ENCODE peak calls at places on chromosome 1, in five cellular contexts. One of them, this sample, is unnamed.

GRCh38 chr1:25502957-25503356 is 40.4 kb upstream of the LDLRAP1 start:
- DNase-seq in HEK293T: no peak
- DNase-seq in activated CD8-positive, alpha-beta T cell treated with anti-CD3 and anti-CD28 coated beads, Interleukin-2, amount 10 ng/mL, durations not matched to agents 7 days and 5 days: no peak
- DNase-seq in A549: no peak
- DNase-seq in HuH-7.5: no peak
- DNase-seq in this sample: no peak

GRCh38 chr1:50305808-50306207 is 117.4 kb downstream of the DMRTA2 start:
- DNase-seq in A549: no peak
- DNase-seq in activated CD8-positive, alpha-beta T cell treated with anti-CD3 and anti-CD28 coated beads, Interleukin-2, amount 10 ng/mL, durations not matched to agents 7 days and 5 days: no peak
- DNase-seq in HEK293T: no peak
- DNase-seq in HuH-7.5: no peak
- DNase-seq in this sample: peak

GRCh38 chr1:38071530-38072266 is 25.1 kb upstream of the POU3F1 start:
- DNase-seq in A549: peak
- DNase-seq in activated CD8-positive, alpha-beta T cell treated with anti-CD3 and anti-CD28 coated beads, Interleukin-2, amount 10 ng/mL, durations not matched to agents 7 days and 5 days: no peak
- DNase-seq in HuH-7.5: peak
- DNase-seq in HEK293T: peak
- DNase-seq in this sample: no peak

GRCh38 chr1:99558539-99558938 is 87.4 kb upstream of the PALMD start:
- DNase-seq in HuH-7.5: no peak
- DNase-seq in HEK293T: no peak
- DNase-seq in activated CD8-positive, alpha-beta T cell treated with anti-CD3 and anti-CD28 coated beads, Interleukin-2, amount 10 ng/mL, durations not matched to agents 7 days and 5 days: no peak
- DNase-seq in A549: no peak
- DNase-seq in this sample: no peak

GRCh38 chr1:199102239-199102638 is 463.4 kb downstream of the PTPRC start:
- DNase-seq in HuH-7.5: no peak
- DNase-seq in A549: no peak
- DNase-seq in activated CD8-positive, alpha-beta T cell treated with anti-CD3 and anti-CD28 coated beads, Interleukin-2, amount 10 ng/mL, durations not matched to agents 7 days and 5 days: no peak
- DNase-seq in HEK293T: no peak
- DNase-seq in this sample: no peak

GRCh38 chr1:12046749-12047119 is 16.4 kb upstream of the TNFRSF8 start:
- DNase-seq in A549: no peak
- DNase-seq in HuH-7.5: no peak
- DNase-seq in HEK293T: no peak
- DNase-seq in activated CD8-positive, alpha-beta T cell treated with anti-CD3 and anti-CD28 coated beads, Interleukin-2, amount 10 ng/mL, durations not matched to agents 7 days and 5 days: no peak
- DNase-seq in this sample: no peak

GRCh38 chr1:181746224-181746623 is 262.9 kb downstream of the CACNA1E start:
- DNase-seq in activated CD8-positive, alpha-beta T cell treated with anti-CD3 and anti-CD28 coated beads, Interleukin-2, amount 10 ng/mL, durations not matched to agents 7 days and 5 days: no peak
- DNase-seq in A549: no peak
- DNase-seq in HuH-7.5: no peak
- DNase-seq in HEK293T: no peak
- DNase-seq in this sample: no peak

GRCh38 chr1:173050865-173051264 is at the start of gene TNFSF18:
- DNase-seq in activated CD8-positive, alpha-beta T cell treated with anti-CD3 and anti-CD28 coated beads, Interleukin-2, amount 10 ng/mL, durations not matched to agents 7 days and 5 days: no peak
- DNase-seq in HEK293T: no peak
- DNase-seq in HuH-7.5: no peak
- DNase-seq in A549: no peak
- DNase-seq in this sample: no peak

GRCh38 chr1:226001852-226002666 is 2.9 kb upstream of the SDE2 start:
- DNase-seq in HEK293T: no peak
- DNase-seq in HuH-7.5: no peak
- DNase-seq in activated CD8-positive, alpha-beta T cell treated with anti-CD3 and anti-CD28 coated beads, Interleukin-2, amount 10 ng/mL, durations not matched to agents 7 days and 5 days: peak
- DNase-seq in A549: no peak
- DNase-seq in this sample: no peak

GRCh38 chr1:93845554-93846150 is 33.4 kb downstream of the DNTTIP2 start:
- DNase-seq in HEK293T: no peak
- DNase-seq in activated CD8-positive, alpha-beta T cell treated with anti-CD3 and anti-CD28 coated beads, Interleukin-2, amount 10 ng/mL, durations not matched to agents 7 days and 5 days: no peak
- DNase-seq in A549: peak
- DNase-seq in HuH-7.5: peak
- DNase-seq in this sample: peak

GRCh38 chr1:233946724-233947123 is 42.2 kb downstream of the SLC35F3 start:
- DNase-seq in activated CD8-positive, alpha-beta T cell treated with anti-CD3 and anti-CD28 coated beads, Interleukin-2, amount 10 ng/mL, durations not matched to agents 7 days and 5 days: no peak
- DNase-seq in HEK293T: no peak
- DNase-seq in HuH-7.5: no peak
- DNase-seq in A549: no peak
- DNase-seq in this sample: no peak

GRCh38 chr1:9689011-9689706 is 37.6 kb downstream of the PIK3CD start:
- DNase-seq in A549: peak
- DNase-seq in HuH-7.5: peak
- DNase-seq in HEK293T: peak
- DNase-seq in activated CD8-positive, alpha-beta T cell treated with anti-CD3 and anti-CD28 coated beads, Interleukin-2, amount 10 ng/mL, durations not matched to agents 7 days and 5 days: peak
- DNase-seq in this sample: no peak

GRCh38 chr1:40948741-40949528 is 30.6 kb upstream of the CTPS1 start:
- DNase-seq in A549: peak
- DNase-seq in activated CD8-positive, alpha-beta T cell treated with anti-CD3 and anti-CD28 coated beads, Interleukin-2, amount 10 ng/mL, durations not matched to agents 7 days and 5 days: peak
- DNase-seq in HuH-7.5: no peak
- DNase-seq in HEK293T: peak
- DNase-seq in this sample: peak

GRCh38 chr1:156342556-156342955 is 4.2 kb downstream of the TSACC start:
- DNase-seq in HEK293T: no peak
- DNase-seq in A549: no peak
- DNase-seq in activated CD8-positive, alpha-beta T cell treated with anti-CD3 and anti-CD28 coated beads, Interleukin-2, amount 10 ng/mL, durations not matched to agents 7 days and 5 days: no peak
- DNase-seq in HuH-7.5: no peak
- DNase-seq in this sample: no peak

GRCh38 chr1:50977575-50978143 is 7.6 kb downstream of the CDKN2C start:
- DNase-seq in HuH-7.5: peak
- DNase-seq in activated CD8-positive, alpha-beta T cell treated with anti-CD3 and anti-CD28 coated beads, Interleukin-2, amount 10 ng/mL, durations not matched to agents 7 days and 5 days: peak
- DNase-seq in A549: no peak
- DNase-seq in HEK293T: no peak
- DNase-seq in this sample: no peak

GRCh38 chr1:21289700-21290545 is at the start of gene ECE1:
- DNase-seq in A549: peak
- DNase-seq in activated CD8-positive, alpha-beta T cell treated with anti-CD3 and anti-CD28 coated beads, Interleukin-2, amount 10 ng/mL, durations not matched to agents 7 days and 5 days: peak
- DNase-seq in HEK293T: peak
- DNase-seq in HuH-7.5: no peak
- DNase-seq in this sample: peak